ENCODE peak calls at places on chromosomes 4 and X, in six cellular contexts. One of them, this sample, is unnamed.
A peak's percentile ranks its signal among the peaks of the same experiment; 100 is the strongest.

GRCh38 chr4:151690164-151690856 is 70.5 kb downstream of the GATB start:
- DNase-seq in SK-MEL-5: no peak
- DNase-seq in GM23248: peak; percentile 77
- DNase-seq in T-helper 1 cell: no peak
- DNase-seq in Calu3: no peak
- DNase-seq in skeletal muscle cell: peak; percentile 53
- DNase-seq in this sample: peak; percentile 60

GRCh38 chr4:99300934-99301333 is 10.1 kb upstream of the ADH1A start:
- DNase-seq in SK-MEL-5: peak; percentile 8
- DNase-seq in GM23248: peak; percentile 91
- DNase-seq in T-helper 1 cell: no peak
- DNase-seq in Calu3: peak; percentile 45
- DNase-seq in skeletal muscle cell: peak; percentile 95
- DNase-seq in this sample: peak; percentile 60

GRCh38 chr4:183670251-183670650 is 11.2 kb downstream of the TRAPPC11 start:
- DNase-seq in SK-MEL-5: no peak
- DNase-seq in GM23248: no peak
- DNase-seq in T-helper 1 cell: no peak
- DNase-seq in Calu3: no peak
- DNase-seq in skeletal muscle cell: no peak
- DNase-seq in this sample: no peak

GRCh38 chr4:53273726-53274125 is 92.1 kb downstream of the SCFD2 start:
- DNase-seq in SK-MEL-5: no peak
- DNase-seq in GM23248: peak; percentile 80
- DNase-seq in T-helper 1 cell: no peak
- DNase-seq in Calu3: no peak
- DNase-seq in skeletal muscle cell: peak; percentile 43
- DNase-seq in this sample: peak; percentile 19

GRCh38 chr4:25795566-25796454 is 67.0 kb downstream of the SEL1L3 start:
- DNase-seq in SK-MEL-5: no peak
- DNase-seq in GM23248: peak; percentile 95
- DNase-seq in T-helper 1 cell: no peak
- DNase-seq in Calu3: no peak
- DNase-seq in skeletal muscle cell: peak; percentile 46
- DNase-seq in this sample: peak; percentile 87

GRCh38 chrX:16851421-16851820 is 18.7 kb downstream of the RBBP7 start:
- DNase-seq in SK-MEL-5: no peak
- DNase-seq in GM23248: peak; percentile 48
- DNase-seq in T-helper 1 cell: no peak
- DNase-seq in Calu3: no peak
- DNase-seq in skeletal muscle cell: no peak
- DNase-seq in this sample: no peak

GRCh38 chrX:46953597-46953996 is 41.4 kb downstream of the JADE3 start:
- DNase-seq in SK-MEL-5: peak; percentile 47
- DNase-seq in GM23248: no peak
- DNase-seq in T-helper 1 cell: no peak
- DNase-seq in Calu3: no peak
- DNase-seq in skeletal muscle cell: no peak
- DNase-seq in this sample: no peak

GRCh38 chr4:24477919-24478318 is 106.4 kb downstream of the DHX15 start:
- DNase-seq in SK-MEL-5: peak; percentile 28
- DNase-seq in GM23248: peak; percentile 75
- DNase-seq in T-helper 1 cell: no peak
- DNase-seq in Calu3: no peak
- DNase-seq in skeletal muscle cell: peak; percentile 66
- DNase-seq in this sample: peak; percentile 52

GRCh38 chr4:173367285-173367684 is 3.5 kb upstream of the SAP30 start:
- DNase-seq in SK-MEL-5: no peak
- DNase-seq in GM23248: peak; percentile 28
- DNase-seq in T-helper 1 cell: no peak
- DNase-seq in Calu3: no peak
- DNase-seq in skeletal muscle cell: no peak
- DNase-seq in this sample: no peak

GRCh38 chr4:5956285-5957021 is 61.8 kb downstream of the C4orf50 start:
- DNase-seq in SK-MEL-5: no peak
- DNase-seq in GM23248: no peak
- DNase-seq in T-helper 1 cell: no peak
- DNase-seq in Calu3: no peak
- DNase-seq in skeletal muscle cell: no peak
- DNase-seq in this sample: no peak

GRCh38 chr4:26619784-26620183 is 35.9 kb downstream of the TBC1D19 start:
- DNase-seq in SK-MEL-5: no peak
- DNase-seq in GM23248: peak; percentile 49
- DNase-seq in T-helper 1 cell: no peak
- DNase-seq in Calu3: no peak
- DNase-seq in skeletal muscle cell: peak; percentile 51
- DNase-seq in this sample: peak; percentile 15

GRCh38 chrX:154310991-154311541 is 15.5 kb downstream of the TKTL1 start:
- DNase-seq in SK-MEL-5: no peak
- DNase-seq in GM23248: no peak
- DNase-seq in T-helper 1 cell: no peak
- DNase-seq in Calu3: no peak
- DNase-seq in skeletal muscle cell: no peak
- DNase-seq in this sample: no peak

GRCh38 chr4:3407171-3407771 is 34.5 kb upstream of the HGFAC start:
- DNase-seq in SK-MEL-5: no peak
- DNase-seq in GM23248: no peak
- DNase-seq in T-helper 1 cell: no peak
- DNase-seq in Calu3: no peak
- DNase-seq in skeletal muscle cell: no peak
- DNase-seq in this sample: no peak

GRCh38 chrX:2489446-2490445 is 11.0 kb downstream of the DHRSX start:
- DNase-seq in SK-MEL-5: no peak
- DNase-seq in GM23248: no peak
- DNase-seq in T-helper 1 cell: no peak
- DNase-seq in Calu3: no peak
- DNase-seq in skeletal muscle cell: no peak
- DNase-seq in this sample: no peak

GRCh38 chrX:2521927-2522386 is 21.2 kb upstream of the DHRSX start:
- DNase-seq in SK-MEL-5: no peak
- DNase-seq in GM23248: no peak
- DNase-seq in T-helper 1 cell: no peak
- DNase-seq in Calu3: no peak
- DNase-seq in skeletal muscle cell: no peak
- DNase-seq in this sample: no peak

This sample was measured in hepatic stellate cell.